ENCODE peak calls at places on chromosome 18, in six cellular contexts. E, G, J, K, M and D are unnamed samples.

GRCh38 chr18:54444309-54444914 is 86.7 kb downstream of the C18orf54 start:
- DNase-seq in E (peak; percentile 74), G (peak; percentile 62), J (no peak), K (peak; percentile 57), M (peak; percentile 46), D (peak; percentile 49)

GRCh38 chr18:59517446-59518171 is 158.5 kb upstream of the LMAN1 start:
- DNase-seq in E (peak; percentile 22), G (peak; percentile 22), J (no peak), K (peak; percentile 30), M (no peak), D (peak; percentile 26)

GRCh38 chr18:76491801-76492668 is 3.0 kb downstream of the ZNF516 start:
- DNase-seq in E (no peak), G (peak; percentile 39), J (no peak), K (peak; percentile 34), M (peak; percentile 66), D (no peak)

GRCh38 chr18:35695803-35696202 is 114.3 kb downstream of the GALNT1 start:
- DNase-seq in E (no peak), G (no peak), J (no peak), K (no peak), M (no peak), D (no peak)

GRCh38 chr18:35186491-35187034 is 54.3 kb upstream of the ZNF397 start:
- DNase-seq in E (no peak), G (no peak), J (no peak), K (no peak), M (no peak), D (no peak)

GRCh38 chr18:46650681-46651080 is 6.3 kb downstream of the LOXHD1 start:
- DNase-seq in E (no peak), G (no peak), J (no peak), K (no peak), M (no peak), D (no peak)

GRCh38 chr18:48800877-48801727 is 149.7 kb downstream of the SMAD7 start:
- DNase-seq in E (no peak), G (peak; percentile 45), J (no peak), K (no peak), M (no peak), D (no peak)

GRCh38 chr18:47118986-47119385 is 31.3 kb downstream of the HDHD2 start:
- DNase-seq in E (peak; percentile 17), G (peak; percentile 53), J (no peak), K (no peak), M (peak; percentile 13), D (no peak)

GRCh38 chr18:1663879-1664705 is 759.4 kb downstream of the ADCYAP1 start:
- DNase-seq in E (peak; percentile 15), G (peak; percentile 3), J (peak; percentile 23), K (peak; percentile 72), M (peak; percentile 43), D (peak; percentile 22)

GRCh38 chr18:63346031-63346430 is 21.0 kb downstream of the KDSR start:
- DNase-seq in E (no peak), G (no peak), J (no peak), K (no peak), M (peak; percentile 81), D (no peak)

GRCh38 chr18:8611916-8612576 is 2.8 kb downstream of the RAB12 start:
- DNase-seq in E (no peak), G (no peak), J (no peak), K (no peak), M (no peak), D (no peak)

GRCh38 chr18:8609711-8610441 is 639 bp downstream of the RAB12 start:
- DNase-seq in E (no peak), G (no peak), J (no peak), K (peak; percentile 10), M (peak; percentile 36), D (no peak)

GRCh38 chr18:8607776-8608682 is 1.2 kb upstream of the RAB12 start:
- DNase-seq in E (no peak), G (peak; percentile 67), J (no peak), K (no peak), M (no peak), D (no peak)

GRCh38 chr18:8610442-8610801 is 1.2 kb downstream of the RAB12 start:
- DNase-seq in E (no peak), G (peak; percentile 45), J (no peak), K (no peak), M (peak; percentile 54), D (no peak)

DNA sequence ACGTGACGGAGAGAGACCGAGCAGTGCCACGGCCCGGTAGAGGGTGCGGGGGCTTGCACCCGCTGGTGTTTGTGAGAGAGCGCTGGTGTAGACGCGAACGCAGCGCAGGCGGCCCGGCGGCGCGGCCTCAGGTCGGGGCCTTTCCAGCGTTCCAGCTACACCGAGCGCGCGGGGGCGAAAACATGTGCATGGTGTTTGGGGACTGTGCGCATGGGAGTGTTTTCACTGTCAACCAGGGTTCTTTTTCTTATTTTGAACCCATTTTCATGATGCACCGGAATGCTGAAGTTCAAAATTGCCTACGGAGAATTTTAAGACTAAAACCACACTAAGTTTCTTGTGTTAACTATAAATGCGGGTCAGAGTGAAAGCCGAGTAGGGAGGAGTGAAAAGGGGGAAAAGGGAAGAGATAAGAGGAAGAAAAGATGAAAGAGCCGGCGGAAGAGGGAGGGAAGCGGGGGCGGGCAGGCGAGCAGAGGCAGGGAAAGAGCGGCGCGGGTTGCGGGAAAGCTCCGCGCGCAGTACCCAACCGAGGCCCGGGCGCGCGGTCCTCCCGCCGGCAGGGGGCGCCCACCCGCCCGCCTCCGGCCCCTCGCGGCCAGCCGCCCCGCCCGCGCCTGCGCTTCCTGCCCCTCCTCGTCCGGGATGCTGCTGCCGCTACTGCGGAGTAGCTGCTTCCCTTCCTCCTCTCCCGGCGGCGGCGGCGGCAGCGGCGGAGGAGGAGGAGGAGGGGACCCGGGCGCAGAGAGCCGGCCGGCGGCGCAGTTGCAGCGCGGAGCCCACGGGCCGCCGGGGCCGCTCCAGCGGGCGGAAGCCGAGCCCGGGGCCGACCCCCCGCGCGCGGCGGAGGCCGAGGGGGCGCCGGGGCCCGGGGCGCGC is at the start of gene RAB12:
- DNase-seq in E (peak; percentile 81), G (peak; percentile 81), J (peak; percentile 87), K (peak; percentile 78), M (peak; percentile 89), D (peak; percentile 86)
- TF ChIP-seq CTCF in E (peak; percentile 43), G (no peak), J (peak; percentile 73), K (peak; percentile 88), M (peak; percentile 51), D (peak; percentile 84)

DNA sequence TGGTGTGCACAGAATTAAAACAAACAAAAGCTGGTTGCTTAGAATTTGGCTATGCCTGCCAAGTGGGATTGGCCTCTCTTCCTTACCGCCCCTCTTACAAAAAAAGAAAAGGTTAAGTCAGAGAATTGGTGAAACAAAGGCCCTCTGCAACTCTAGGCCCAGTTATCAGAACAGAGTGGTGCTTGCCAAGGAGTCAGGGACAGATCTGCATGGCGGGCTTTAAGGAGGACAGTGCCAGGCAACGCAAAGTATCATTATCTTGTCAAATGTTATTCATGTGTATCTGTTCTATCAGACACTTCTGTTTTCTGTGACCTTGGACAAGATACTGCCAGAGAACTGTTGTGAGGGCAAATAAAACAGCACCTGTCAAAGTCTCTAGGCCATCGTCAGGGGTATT is 78.3 kb downstream of the TGIF1 start:
- DNase-seq in E (no peak), G (no peak), J (no peak), K (no peak), M (peak; percentile 68), D (no peak)
- TF ChIP-seq CTCF in E (no peak), G (no peak), J (no peak), K (no peak), M (no peak), D (no peak)

GRCh38 chr18:24463233-24463775 is 2.9 kb downstream of the HRH4 start:
- DNase-seq in E (no peak), G (no peak), J (no peak), K (no peak), M (no peak), D (no peak)

GRCh38 chr18:24456549-24456948 is 3.9 kb upstream of the HRH4 start:
- DNase-seq in E (no peak), G (no peak), J (no peak), K (no peak), M (no peak), D (no peak)

GRCh38 chr18:24460388-24460787 is at the start of gene HRH4:
- DNase-seq in E (no peak), G (no peak), J (no peak), K (no peak), M (no peak), D (no peak)

GRCh38 chr18:24461996-24462395 is 1.6 kb downstream of the HRH4 start:
- DNase-seq in E (no peak), G (no peak), J (no peak), K (no peak), M (no peak), D (no peak)

GRCh38 chr18:24459772-24460171 is 665 bp upstream of the HRH4 start:
- DNase-seq in E (no peak), G (no peak), J (no peak), K (no peak), M (no peak), D (no peak)
- TF ChIP-seq CTCF in E (no peak), G (no peak), J (no peak), K (no peak), M (no peak), D (no peak)

GRCh38 chr18:13611058-13611615 is 115.2 kb downstream of the FAM210A start:
- DNase-seq in E (peak; percentile 61), G (peak; percentile 39), J (no peak), K (no peak), M (peak; percentile 38), D (no peak)
- TF ChIP-seq CTCF in E (no peak), G (no peak), J (no peak), K (no peak), M (no peak), D (no peak)

GRCh38 chr18:40529478-40529877 is 1425.6 kb upstream of the PIK3C3 start:
- DNase-seq in E (peak; percentile 25), G (peak; percentile 14), J (no peak), K (no peak), M (no peak), D (no peak)
- TF ChIP-seq CTCF in E (no peak), G (no peak), J (no peak), K (peak; percentile 49), M (no peak), D (peak; percentile 21)

GRCh38 chr18:50044402-50044801 is 150.5 kb downstream of the MYO5B start:
- DNase-seq in E (no peak), G (no peak), J (no peak), K (no peak), M (no peak), D (no peak)
- TF ChIP-seq CTCF in E (no peak), G (no peak), J (no peak), K (peak; percentile 39), M (no peak), D (peak; percentile 38)